ENCODE peak calls at places on chromosomes 13 and 19, in five cellular contexts. P is LNCaP clone FGC, I is IMR-90, K is fibroblast of mammary gland, A is AG04449. R is an unnamed sample.

GRCh38 chr13:109748677-109749076 is 37.7 kb downstream of the IRS2 start:
- DNase-seq in P (no peak), I (no peak), K (no peak), A (no peak), R (no peak)

GRCh38 chr19:39765091-39766076 is 13.3 kb upstream of the LEUTX start:
- DNase-seq in P (no peak), I (peak; percentile 41), K (peak; percentile 56), A (no peak), R (no peak)

GRCh38 chr19:5206751-5207075 is 133.9 kb downstream of the PTPRS start:
- DNase-seq in P (no peak), I (no peak), K (no peak), A (no peak), R (no peak)

GRCh38 chr19:14015454-14016035 is 9.4 kb upstream of the RFX1 start:
- DNase-seq in P (no peak), I (no peak), K (no peak), A (no peak), R (no peak)

GRCh38 chr13:100826441-100826840 is 151.8 kb upstream of the TMTC4 start:
- DNase-seq in P (no peak), I (no peak), K (no peak), A (no peak), R (no peak)

GRCh38 chr19:14198384-14199376 is 7.3 kb downstream of the ADGRL1 start:
- DNase-seq in P (no peak), I (no peak), K (no peak), A (no peak), R (no peak)

GRCh38 chr19:17234911-17235617 is 9.0 kb downstream of the OCEL1 start:
- DNase-seq in P (no peak), I (peak; percentile 38), K (peak; percentile 48), A (no peak), R (no peak)

GRCh38 chr13:41019027-41019487 is at the start of gene ELF1:
- DNase-seq in P (peak; percentile 58), I (peak; percentile 52), K (peak; percentile 82), A (no peak), R (peak; percentile 70)

GRCh38 chr13:91647361-91647970 is 249.0 kb downstream of the GPC5 start:
- DNase-seq in P (no peak), I (peak; percentile 12), K (no peak), A (no peak), R (no peak)

GRCh38 chr13:40480012-40480914 is 186.2 kb downstream of the FOXO1 start:
- DNase-seq in P (no peak), I (no peak), K (no peak), A (no peak), R (no peak)

GRCh38 chr19:5343848-5344247 is 3.2 kb upstream of the PTPRS start:
- DNase-seq in P (no peak), I (peak; percentile 47), K (peak; percentile 22), A (no peak), R (no peak)

GRCh38 chr19:9565900-9566705 is 18.2 kb downstream of the ZNF121 start:
- DNase-seq in P (no peak), I (peak; percentile 7), K (peak; percentile 47), A (no peak), R (no peak)

GRCh38 chr13:114320065-114320464 is 5.8 kb downstream of the CHAMP1 start:
- DNase-seq in P (no peak), I (no peak), K (no peak), A (no peak), R (no peak)

GRCh38 chr19:54190942-54191670 is at the start of gene TSEN34:
- DNase-seq in P (no peak), I (peak; percentile 75), K (peak; percentile 70), A (no peak), R (no peak)

GRCh38 chr13:73717632-73718031 is 416.6 kb downstream of the KLF12 start:
- DNase-seq in P (no peak), I (peak; percentile 69), K (no peak), A (no peak), R (peak; percentile 31)

GRCh38 chr19:20371911-20372310 is 193.7 kb downstream of the ZNF737 start:
- DNase-seq in P (no peak), I (no peak), K (no peak), A (no peak), R (no peak)

GRCh38 chr13:78762825-78763224 is 103.9 kb upstream of the OBI1 start:
- DNase-seq in P (no peak), I (no peak), K (no peak), A (no peak), R (no peak)

GRCh38 chr13:27772651-27773425 is 19.4 kb upstream of the GSX1 start:
- DNase-seq in P (no peak), I (no peak), K (no peak), A (no peak), R (no peak)

GRCh38 chr19:44985445-44985844 is 15.8 kb upstream of the RELB start:
- DNase-seq in P (no peak), I (no peak), K (no peak), A (no peak), R (no peak)
- TF ChIP-seq CTCF in P (no peak), I (no peak), K (no peak), A (no peak), R (no peak)

GRCh38 chr19:15323496-15324235 is 8.7 kb downstream of the BRD4 start:
- DNase-seq in P (no peak), I (peak; percentile 53), K (peak; percentile 80), A (no peak), R (no peak)
- H3K4me3 ChIP-seq in P (no peak overlapping the region), I (no peak overlapping the region), K (no peak overlapping the region), A (no peak overlapping the region), R (no peak overlapping the region)

GRCh38 chr13:58994077-58994476 is 1169.7 kb downstream of the DIAPH3 start:
- DNase-seq in P (no peak), I (no peak), K (no peak), A (no peak), R (no peak)

GRCh38 chr13:58991826-58992477 is 1171.8 kb downstream of the DIAPH3 start:
- DNase-seq in P (no peak), I (no peak), K (no peak), A (no peak), R (no peak)

GRCh38 chr13:58999851-59000250 is 1163.9 kb downstream of the DIAPH3 start:
- DNase-seq in P (no peak), I (no peak), K (no peak), A (no peak), R (no peak)

GRCh38 chr13:58992478-58993042 is 1171.2 kb downstream of the DIAPH3 start:
- DNase-seq in P (no peak), I (no peak), K (no peak), A (no peak), R (no peak)

DNA sequence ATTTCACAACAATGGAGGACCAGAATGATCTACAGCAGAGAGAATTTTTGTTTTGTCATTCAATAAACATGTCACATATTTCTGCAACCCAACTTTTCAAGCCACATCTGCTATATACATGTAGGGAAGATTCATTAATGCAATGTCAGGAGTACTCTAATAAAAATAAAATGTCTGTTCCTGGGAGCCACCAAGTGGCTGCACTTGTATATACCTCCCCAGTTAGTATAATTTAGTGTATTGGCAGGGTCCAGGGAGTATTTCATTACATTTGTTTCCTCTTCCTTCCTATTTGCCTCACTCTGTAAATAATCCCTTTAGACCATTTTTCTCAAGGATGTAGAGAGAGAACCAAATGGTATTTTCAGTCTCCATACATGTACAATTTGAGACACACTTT is 1169.0 kb downstream of the DIAPH3 start:
- DNase-seq in P (no peak), I (no peak), K (no peak), A (no peak), R (no peak)
- TF ChIP-seq CTCF in P (peak; percentile 15), I (no peak), K (no peak), A (no peak), R (peak; percentile 3)

DNA sequence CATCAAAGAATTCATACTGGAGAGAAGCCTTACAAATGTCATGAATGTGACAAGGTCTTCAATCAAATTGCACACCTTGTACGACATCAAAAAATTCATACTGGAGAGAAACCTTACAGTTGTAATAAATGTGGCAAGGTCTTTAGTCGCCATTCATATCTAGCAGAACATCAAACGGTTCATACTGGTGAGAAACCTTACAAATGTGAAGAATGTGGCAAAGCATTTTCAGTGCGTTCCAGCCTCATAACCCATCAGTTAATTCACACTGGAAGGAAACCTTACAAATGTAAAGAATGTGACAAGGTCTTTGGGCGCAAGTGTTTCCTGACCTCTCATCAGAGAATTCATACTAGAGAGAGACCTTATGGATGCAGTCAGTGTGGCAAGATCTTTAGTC is 13.2 kb upstream of the ZNF534 start:
- DNase-seq in P (no peak), I (no peak), K (no peak), A (no peak), R (no peak)
- H3K4me3 ChIP-seq in P (no peak overlapping the region), I (no peak overlapping the region), K (no peak overlapping the region), A (no peak overlapping the region), R (no peak overlapping the region)

GRCh38 chr19:18915639-18916038 is 3.5 kb downstream of the COPE start:
- DNase-seq in P (no peak), I (peak; percentile 30), K (peak; percentile 54), A (no peak), R (no peak)
- TF ChIP-seq CTCF in P (peak; percentile 31), I (peak; percentile 42), K (peak; percentile 35), A (peak; percentile 44), R (peak; percentile 43)

DNA sequence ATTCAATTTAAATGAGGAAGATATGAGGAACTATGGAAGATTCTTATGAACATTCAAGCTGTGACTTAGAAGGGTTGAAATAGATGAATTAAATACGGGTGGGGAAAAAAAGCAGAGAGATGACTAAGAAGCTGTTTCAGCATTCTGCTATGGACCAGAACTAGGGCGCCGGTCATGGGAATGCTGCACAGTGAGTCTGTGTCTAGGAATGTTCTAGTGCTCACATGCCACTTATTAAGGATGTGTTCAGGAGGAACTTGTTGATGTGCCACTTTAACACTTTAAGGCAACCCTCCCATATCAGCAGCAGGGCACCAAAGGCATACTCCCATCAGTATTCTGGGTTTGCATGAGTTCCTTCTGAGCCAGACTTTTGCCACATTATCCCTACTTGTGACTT is 152.1 kb downstream of the POSTN start:
- DNase-seq in P (no peak), I (peak; percentile 93), K (peak; percentile 97), A (peak; percentile 97), R (peak; percentile 84)
- H3K4me3 ChIP-seq in P (no peak overlapping the region), I (no peak overlapping the region), K (no peak overlapping the region), A (no peak overlapping the region), R (no peak overlapping the region)

GRCh38 chr13:51221674-51222509 is at the start of gene FAM124A:
- DNase-seq in P (no peak), I (peak; percentile 4), K (peak; percentile 27), A (no peak), R (no peak)
- TF ChIP-seq CTCF in P (peak; percentile 45), I (peak; percentile 35), K (no peak), A (peak; percentile 11), R (no peak)

GRCh38 chr19:41912899-41913475 is 15.3 kb downstream of the ERFL start:
- DNase-seq in P (no peak), I (no peak), K (no peak), A (no peak), R (no peak)

GRCh38 chr19:41913476-41914190 is 14.6 kb downstream of the ERFL start:
- DNase-seq in P (no peak), I (no peak), K (no peak), A (no peak), R (no peak)

GRCh38 chr19:41915248-41916032 is 12.8 kb downstream of the ERFL start:
- DNase-seq in P (no peak), I (no peak), K (no peak), A (no peak), R (no peak)

GRCh38 chr19:41914906-41915247 is 13.4 kb downstream of the ERFL start:
- DNase-seq in P (no peak), I (no peak), K (no peak), A (no peak), R (no peak)

GRCh38 chr19:41914191-41914834 is 13.9 kb downstream of the ERFL start:
- DNase-seq in P (no peak), I (no peak), K (no peak), A (no peak), R (no peak)
- H3K4me3 ChIP-seq in P (no peak overlapping the region), I (no peak overlapping the region), K (no peak overlapping the region), A (no peak overlapping the region), R (no peak overlapping the region)

R was measured in kidney epithelial cell.